ENCODE peak calls at places on chromosomes 4 and X, in ten cellular contexts. P is suprapubic skin, L is vagina, F is IMR-90, I is uterus, U is heart left ventricle, K is GM12891, X is ovary, S is right lobe of liver, N is tibial nerve. B is an unnamed sample.

GRCh38 chrX:2626750-2627149 is 64.3 kb upstream of the CD99 start:
- DNase-seq in P (no peak), L (no peak), F (no peak), I (no peak), U (no peak), K (no peak), X (no peak), S (no peak), N (no peak), B (no peak)

GRCh38 chr4:156623376-156623775 is 348.2 kb downstream of the PDGFC start:
- DNase-seq in P (no peak), L (no peak), F (no peak), I (no peak), U (no peak), K (no peak), X (no peak), S (no peak), N (no peak), B (no peak)

GRCh38 chr4:108483077-108483476 is 137.3 kb upstream of the RPL34 start:
- DNase-seq in P (no peak), L (no peak), F (no peak), I (no peak), U (no peak), K (no peak), X (no peak), S (no peak), N (no peak), B (no peak)

GRCh38 chr4:126614456-126614855 is 1018.3 kb upstream of the INTU start:
- DNase-seq in P (no peak), L (no peak), F (no peak), I (no peak), U (no peak), K (no peak), X (no peak), S (no peak), N (no peak), B (no peak)

GRCh38 chr4:47612116-47613023 is 127.3 kb downstream of the ATP10D start:
- DNase-seq in P (no peak), L (no peak), F (peak; percentile 66), I (no peak), U (no peak), K (no peak), X (no peak), S (no peak), N (no peak), B (no peak)

GRCh38 chr4:123198706-123199105 is 197.9 kb upstream of the SPRY1 start:
- DNase-seq in P (no peak), L (no peak), F (peak; percentile 10), I (no peak), U (no peak), K (no peak), X (no peak), S (no peak), N (no peak), B (no peak)

GRCh38 chr4:88341227-88342192 is 37.1 kb upstream of the HERC6 start:
- DNase-seq in P (no peak), L (no peak), F (peak; percentile 95), I (peak; percentile 48), U (peak; percentile 55), K (no peak), X (peak; percentile 43), S (no peak), N (no peak), B (peak; percentile 33)

GRCh38 chrX:139795196-139795595 is 87.2 kb upstream of the MCF2 start:
- DNase-seq in P (no peak), L (no peak), F (no peak), I (no peak), U (no peak), K (no peak), X (no peak), S (no peak), N (no peak), B (no peak)

GRCh38 chr4:53313510-53313909 is 52.4 kb downstream of the SCFD2 start:
- DNase-seq in P (no peak), L (no peak), F (peak; percentile 44), I (no peak), U (no peak), K (no peak), X (no peak), S (no peak), N (no peak), B (no peak)

GRCh38 chr4:143397335-143397734 is 60.7 kb downstream of the GAB1 start:
- DNase-seq in P (no peak), L (no peak), F (peak; percentile 82), I (no peak), U (no peak), K (no peak), X (no peak), S (no peak), N (no peak), B (no peak)

GRCh38 chrX:101232316-101232715 is 12.7 kb downstream of the DRP2 start:
- DNase-seq in P (no peak), L (no peak), F (peak; percentile 38), I (no peak), U (no peak), K (no peak), X (no peak), S (no peak), N (no peak), B (no peak)

GRCh38 chr4:137674066-137674465 is 141.8 kb upstream of the PCDH18 start:
- DNase-seq in P (no peak), L (no peak), F (peak; percentile 77), I (no peak), U (no peak), K (no peak), X (no peak), S (no peak), N (no peak), B (no peak)

GRCh38 chrX:13265549-13266132 is 54.2 kb downstream of the ATXN3L start:
- DNase-seq in P (no peak), L (no peak), F (no peak), I (no peak), U (no peak), K (no peak), X (no peak), S (no peak), N (no peak), B (no peak)

GRCh38 chr4:113547487-113548042 is 214.0 kb downstream of the CAMK2D start:
- DNase-seq in P (peak; percentile 90), L (peak; percentile 89), F (peak; percentile 95), I (peak; percentile 78), U (peak; percentile 85), K (peak; percentile 33), X (peak; percentile 81), S (peak; percentile 91), N (peak; percentile 76), B (peak; percentile 18)

GRCh38 chr4:148452970-148453369 is 10.8 kb upstream of the NR3C2 start:
- DNase-seq in P (no peak), L (no peak), F (no peak), I (no peak), U (no peak), K (no peak), X (no peak), S (no peak), N (no peak), B (no peak)

GRCh38 chrX:68828740-68829593 is at the start of gene EFNB1:
- DNase-seq in P (peak; percentile 93), L (peak; percentile 98), F (peak; percentile 96), I (peak; percentile 92), U (peak; percentile 91), K (peak; percentile 53), X (peak; percentile 93), S (peak; percentile 92), N (peak; percentile 86), B (peak; percentile 81)
- TF ChIP-seq POLR2A in P (peak; percentile 93), L (peak; percentile 34), F (peak; percentile 95), I (peak; percentile 95), U (peak; percentile 99), K (no peak), X (peak; percentile 89), S (peak; percentile 98), N (peak; percentile 97), B (peak; percentile 91)

DNA sequence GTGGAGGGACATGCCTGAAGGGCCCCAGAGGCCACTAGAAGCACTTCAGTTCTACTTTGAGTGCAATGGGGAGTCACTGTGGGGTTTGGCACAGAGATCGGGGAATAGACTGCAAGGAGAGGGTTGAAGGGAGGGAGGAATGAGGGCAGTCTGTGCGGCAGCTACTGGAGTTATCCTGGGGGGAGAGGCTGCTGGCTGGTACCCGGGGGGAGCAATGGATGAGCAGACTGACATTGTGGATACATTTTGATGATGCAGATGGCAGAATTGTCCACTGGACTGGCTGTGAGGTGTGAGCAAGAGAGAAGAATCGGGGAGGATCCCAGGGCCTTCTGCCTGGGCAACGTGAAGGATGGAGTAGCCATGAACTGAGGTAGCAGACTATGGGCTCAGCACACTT is 2.8 kb upstream of the MAMLD1 start:
- DNase-seq in P (no peak), L (no peak), F (no peak), I (no peak), U (no peak), K (no peak), X (no peak), S (no peak), N (no peak), B (no peak)
- TF ChIP-seq POLR2A in P (no peak), L (no peak), F (no peak), I (no peak), U (no peak), K (no peak), X (no peak), S (no peak), N (no peak), B (no peak)

GRCh38 chr4:2263701-2264321 is 1.9 kb upstream of the MXD4 start:
- DNase-seq in P (no peak), L (no peak), F (no peak), I (no peak), U (no peak), K (no peak), X (peak; percentile 37), S (no peak), N (no peak), B (no peak)

GRCh38 chr4:2261853-2262144 is at the start of gene MXD4:
- DNase-seq in P (no peak), L (no peak), F (no peak), I (no peak), U (no peak), K (no peak), X (no peak), S (no peak), N (no peak), B (peak; percentile 19)

GRCh38 chr4:2261110-2261852 is 628 bp downstream of the MXD4 start:
- DNase-seq in P (peak; percentile 79), L (no peak), F (peak; percentile 34), I (peak; percentile 51), U (peak; percentile 51), K (peak; percentile 76), X (peak; percentile 69), S (peak; percentile 68), N (peak; percentile 30), B (peak; percentile 40)

GRCh38 chr4:2262944-2263250 is 988 bp upstream of the MXD4 start:
- DNase-seq in P (no peak), L (no peak), F (no peak), I (no peak), U (no peak), K (no peak), X (no peak), S (no peak), N (no peak), B (no peak)

GRCh38 chr4:2262145-2262943 is 435 bp upstream of the MXD4 start:
- DNase-seq in P (peak; percentile 100), L (peak; percentile 100), F (peak; percentile 99), I (peak; percentile 99), U (peak; percentile 100), K (peak; percentile 99), X (peak; percentile 100), S (peak; percentile 100), N (peak; percentile 99), B (peak; percentile 94)
- TF ChIP-seq POLR2A in P (peak; percentile 60), L (no peak), F (peak; percentile 77), I (peak; percentile 97), U (peak; percentile 99), K (peak; percentile 74), X (peak; percentile 88), S (peak; percentile 92), N (peak; percentile 93), B (peak; percentile 89)

GRCh38 chrX:52995135-52995973 is 37.0 kb upstream of the FAM156A start:
- DNase-seq in P (peak; percentile 95), L (peak; percentile 94), F (peak; percentile 94), I (peak; percentile 92), U (peak; percentile 93), K (peak; percentile 62), X (peak; percentile 94), S (peak; percentile 93), N (peak; percentile 86), B (peak; percentile 35)
- TF ChIP-seq POLR2A in P (no peak), L (no peak), F (no peak), I (no peak), U (peak; percentile 36), K (peak; percentile 16), X (peak; percentile 23), S (peak; percentile 27), N (no peak), B (peak; percentile 41)

B was measured in H54.